ENCODE peak calls at places on chromosomes 4 and X, in nine cellular contexts. H is body of pancreas, A is cardiac fibroblast, G is BJ, X is right lobe of liver, R is AG09309, N is A549, F is gastrocnemius medialis, Q is cardiac muscle cell. S is an unnamed sample.

GRCh38 chr4:6557856-6558255 is 17.1 kb upstream of the MAN2B2 start:
- DNase-seq in A (no peak), X (no peak), Q (no peak), N (no peak), R (no peak), F (no peak), G (no peak), H (no peak), S (no peak)

GRCh38 chrX:121869876-121870477 is 822.6 kb downstream of the GLUD2 start:
- DNase-seq in Q (no peak), H (no peak), R (no peak), G (no peak), N (no peak), A (no peak), F (no peak), X (no peak), S (no peak)

GRCh38 chr4:38387348-38387747 is 276.7 kb upstream of the KLF3 start:
- DNase-seq in A (peak; percentile 97), G (no peak), N (no peak), R (peak; percentile 59), Q (peak; percentile 29), X (peak; percentile 55), H (peak; percentile 70), F (peak; percentile 64), S (no peak)

GRCh38 chr4:169399976-169400767 is 129.4 kb upstream of the SH3RF1 start:
- DNase-seq in X (no peak), H (no peak), R (no peak), G (no peak), F (no peak), A (no peak), Q (no peak), N (no peak), S (no peak)

GRCh38 chr4:36651253-36651652 is 369.8 kb downstream of the DTHD1 start:
- DNase-seq in N (no peak), G (no peak), X (no peak), Q (no peak), F (no peak), A (no peak), R (no peak), H (no peak), S (peak; percentile 1)

GRCh38 chr4:141768954-141769353 is 132.6 kb downstream of the IL15 start:
- DNase-seq in X (no peak), H (no peak), A (peak; percentile 51), Q (no peak), N (peak; percentile 16), F (no peak), G (peak; percentile 51), R (peak; percentile 57), S (no peak)

GRCh38 chr4:79088991-79089705 is 149.9 kb upstream of the PAQR3 start:
- DNase-seq in G (no peak), H (no peak), N (no peak), R (no peak), F (no peak), A (no peak), Q (no peak), X (no peak), S (no peak)

GRCh38 chrX:110276778-110277177 is 41.1 kb downstream of the AMMECR1 start:
- DNase-seq in A (no peak), R (no peak), F (no peak), X (no peak), H (no peak), G (no peak), N (no peak), Q (no peak), S (no peak)

GRCh38 chrX:130810561-130810960 is 92.4 kb downstream of the ENOX2 start:
- DNase-seq in X (no peak), R (no peak), A (no peak), N (no peak), H (no peak), G (no peak), Q (no peak), F (no peak), S (no peak)

GRCh38 chr4:124203613-124204284 is 508.8 kb downstream of the ANKRD50 start:
- DNase-seq in R (peak; percentile 62), H (no peak), F (no peak), X (no peak), A (peak; percentile 70), G (peak; percentile 68), N (no peak), Q (no peak), S (no peak)

GRCh38 chrX:139126493-139126892 is 404.0 kb upstream of the F9 start:
- DNase-seq in F (peak; percentile 62), X (no peak), A (no peak), N (peak; percentile 35), H (peak; percentile 50), G (no peak), R (no peak), Q (peak; percentile 64), S (no peak)

GRCh38 chr4:167775374-167775773 is 317.0 kb upstream of the ANXA10 start:
- DNase-seq in F (no peak), R (no peak), N (no peak), X (no peak), H (no peak), A (no peak), G (no peak), Q (no peak), S (no peak)

GRCh38 chrX:8189096-8189830 is 18.2 kb upstream of the VCX2 start:
- DNase-seq in R (no peak), G (no peak), H (no peak), Q (no peak), X (no peak), F (no peak), A (no peak), N (no peak), S (no peak)

GRCh38 chrX:42530027-42530426 is 247.9 kb downstream of the PPP1R2C start:
- DNase-seq in G (peak; percentile 27), R (peak; percentile 68), N (no peak), X (no peak), H (no peak), F (no peak), Q (peak; percentile 7), A (peak; percentile 6), S (peak; percentile 66)

GRCh38 chrX:15723887-15724517 is 14.1 kb upstream of the CA5B start:
- DNase-seq in N (no peak), R (no peak), F (no peak), A (no peak), H (no peak), Q (no peak), G (no peak), X (no peak), S (no peak)

GRCh38 chrX:46208225-46208854 is 336.9 kb downstream of the ZNF674 start:
- DNase-seq in A (no peak), R (peak; percentile 20), N (no peak), G (peak; percentile 48), F (no peak), Q (no peak), X (no peak), H (no peak), S (no peak)

GRCh38 chr4:183101956-183102480 is 3.0 kb downstream of the WWC2 start:
- DNase-seq in F (no peak), N (no peak), X (no peak), G (no peak), Q (no peak), R (no peak), H (no peak), A (no peak), S (no peak)

GRCh38 chr4:183098723-183099536 is at the start of gene WWC2:
- DNase-seq in N (peak; percentile 91), F (peak; percentile 72), A (peak; percentile 96), R (peak; percentile 67), Q (peak; percentile 97), H (peak; percentile 89), X (peak; percentile 93), G (peak; percentile 55), S (peak; percentile 37)

GRCh38 chr4:183099537-183100297 is 660 bp downstream of the WWC2 start:
- DNase-seq in Q (peak; percentile 54), N (peak; percentile 46), H (peak; percentile 57), F (peak; percentile 13), X (peak; percentile 61), G (no peak), A (no peak), R (no peak), S (no peak)

GRCh38 chr4:183100827-183101226 is 1.8 kb downstream of the WWC2 start:
- DNase-seq in R (no peak), N (peak; percentile 14), Q (no peak), A (no peak), G (no peak), H (no peak), F (no peak), X (no peak), S (no peak)

GRCh38 chr4:183100298-183100599 is 1.2 kb downstream of the WWC2 start:
- DNase-seq in A (no peak), Q (no peak), X (no peak), G (no peak), N (no peak), R (no peak), H (no peak), F (no peak), S (no peak)
- H3K4me3 ChIP-seq in A (peak overlapping the region; percentile 87), Q (peak overlapping the region; percentile 71), X (peak overlapping the region; percentile 87), G (peak overlapping the region; percentile 95), N (peak overlapping the region; percentile 98), R (peak overlapping the region; percentile 65), H (peak overlapping the region; percentile 70), F (peak overlapping the region; percentile 88), S (peak overlapping the region; percentile 75)

GRCh38 chr4:24736066-24736465 is 59.3 kb upstream of the SOD3 start:
- DNase-seq in X (no peak), G (no peak), R (no peak), N (peak; percentile 9), Q (no peak), A (peak; percentile 36), F (no peak), H (no peak), S (no peak)
- TF ChIP-seq CTCF in X (no peak), G (peak; percentile 50), R (peak; percentile 39), N (no peak), Q (peak; percentile 55), A (peak; percentile 60), F (no peak), H (no peak), S (peak; percentile 70)

GRCh38 chr4:87003266-87003665 is 68.5 kb downstream of the AFF1 start:
- DNase-seq in F (no peak), H (no peak), G (no peak), Q (no peak), R (no peak), A (no peak), N (no peak), X (no peak), S (no peak)
- H3K4me3 ChIP-seq in F (no peak overlapping the region), H (no peak overlapping the region), G (no peak overlapping the region), Q (no peak overlapping the region), R (no peak overlapping the region), A (no peak overlapping the region), N (no peak overlapping the region), X (no peak overlapping the region), S (no peak overlapping the region)

GRCh38 chrX:134758652-134759051 is 100.4 kb upstream of the PLAC1 start:
- DNase-seq in H (no peak), G (no peak), X (no peak), R (no peak), F (no peak), Q (no peak), A (no peak), N (no peak), S (no peak)

GRCh38 chrX:134761788-134762187 is 103.5 kb upstream of the PLAC1 start:
- DNase-seq in A (no peak), X (no peak), F (no peak), N (peak; percentile 27), G (no peak), H (peak; percentile 13), Q (peak; percentile 29), R (no peak), S (no peak)

GRCh38 chrX:134760671-134761070 is 102.4 kb upstream of the PLAC1 start:
- DNase-seq in R (no peak), Q (no peak), A (peak; percentile 31), H (no peak), F (no peak), N (no peak), G (no peak), X (no peak), S (no peak)

GRCh38 chrX:134764202-134764785 is 106.0 kb upstream of the PLAC1 start:
- DNase-seq in F (no peak), H (no peak), A (no peak), N (peak; percentile 82), Q (no peak), R (no peak), X (no peak), G (no peak), S (no peak)
- TF ChIP-seq CTCF in F (no peak), H (no peak), A (peak; percentile 26), N (peak; percentile 32), Q (peak; percentile 18), R (peak; percentile 12), X (no peak), G (no peak), S (peak; percentile 20)